ENCODE peak calls at places on chromosomes 16 and 17, in eight cellular contexts. W, Z, F, D, A, R, K and N are unnamed samples.

GRCh38 chr17:41907185-41907556 is 11.6 kb downstream of the ACLY start:
- DNase-seq in W (peak), Z (no peak), F (peak), D (peak), A (no peak), R (no peak), K (no peak), N (no peak)

GRCh38 chr17:74490716-74491115 is 24.3 kb downstream of the CD300A start:
- DNase-seq in W (no peak), Z (no peak), F (no peak), D (no peak), A (no peak), R (no peak), K (peak), N (no peak)

GRCh38 chr16:83336630-83337029 is 471.1 kb upstream of the HSBP1 start:
- DNase-seq in W (peak), Z (peak), F (peak), D (peak), A (no peak), R (no peak), K (no peak), N (no peak)

GRCh38 chr16:77236063-77236511 is 36.9 kb downstream of the SYCE1L start:
- DNase-seq in W (peak), Z (peak), F (peak), D (peak), A (peak), R (peak), K (peak), N (peak)

GRCh38 chr16:52709286-52709685 is 162.3 kb upstream of the TOX3 start:
- DNase-seq in W (no peak), Z (no peak), F (no peak), D (no peak), A (no peak), R (no peak), K (no peak), N (no peak)

GRCh38 chr16:1794221-1794871 is 841 bp upstream of the IGFALS start:
- DNase-seq in W (no peak), Z (no peak), F (no peak), D (no peak), A (no peak), R (no peak), K (peak), N (peak)

GRCh38 chr17:74520790-74521480 is 10.3 kb downstream of the CD300LB start:
- DNase-seq in W (no peak), Z (no peak), F (no peak), D (no peak), A (no peak), R (no peak), K (peak), N (no peak)

GRCh38 chr17:489758-490329 is 137.2 kb upstream of the RPH3AL start:
- DNase-seq in W (peak), Z (no peak), F (peak), D (peak), A (no peak), R (no peak), K (no peak), N (peak)

GRCh38 chr17:3845754-3846738 is at the start of gene NCBP3:
- DNase-seq in W (peak), Z (peak), F (peak), D (peak), A (peak), R (peak), K (peak), N (peak)

GRCh38 chr16:4370570-4371480 is 823 bp upstream of the VASN start:
- DNase-seq in W (peak), Z (peak), F (no peak), D (peak), A (no peak), R (no peak), K (no peak), N (no peak)

GRCh38 chr16:30184430-30185140 is 1.2 kb downstream of the CORO1A start:
- DNase-seq in W (no peak), Z (no peak), F (no peak), D (no peak), A (no peak), R (no peak), K (peak), N (no peak)

GRCh38 chr16:67936876-67937605 is 391 bp upstream of the PSMB10 start:
- DNase-seq in W (no peak), Z (no peak), F (no peak), D (no peak), A (peak), R (peak), K (no peak), N (no peak)

GRCh38 chr17:75778861-75779249 is 5.8 kb upstream of the UNK start:
- DNase-seq in W (no peak), Z (no peak), F (no peak), D (no peak), A (no peak), R (no peak), K (peak), N (peak)

GRCh38 chr16:53433509-53433908 is 762 bp upstream of the RBL2 start:
- DNase-seq in W (no peak), Z (no peak), F (no peak), D (no peak), A (peak), R (peak), K (no peak), N (peak)

GRCh38 chr17:50169881-50170459 is 4.2 kb downstream of the SGCA start:
- DNase-seq in W (no peak), Z (no peak), F (no peak), D (no peak), A (no peak), R (no peak), K (no peak), N (no peak)

GRCh38 chr17:50167371-50167770 is 1.6 kb downstream of the SGCA start:
- DNase-seq in W (no peak), Z (no peak), F (no peak), D (no peak), A (no peak), R (no peak), K (no peak), N (no peak)

GRCh38 chr17:50168319-50168718 is 2.5 kb downstream of the SGCA start:
- DNase-seq in W (no peak), Z (no peak), F (no peak), D (no peak), A (no peak), R (no peak), K (no peak), N (no peak)

GRCh38 chr17:50170662-50171370 is 5.0 kb downstream of the SGCA start:
- DNase-seq in W (no peak), Z (no peak), F (no peak), D (peak), A (peak), R (no peak), K (no peak), N (no peak)

DNA sequence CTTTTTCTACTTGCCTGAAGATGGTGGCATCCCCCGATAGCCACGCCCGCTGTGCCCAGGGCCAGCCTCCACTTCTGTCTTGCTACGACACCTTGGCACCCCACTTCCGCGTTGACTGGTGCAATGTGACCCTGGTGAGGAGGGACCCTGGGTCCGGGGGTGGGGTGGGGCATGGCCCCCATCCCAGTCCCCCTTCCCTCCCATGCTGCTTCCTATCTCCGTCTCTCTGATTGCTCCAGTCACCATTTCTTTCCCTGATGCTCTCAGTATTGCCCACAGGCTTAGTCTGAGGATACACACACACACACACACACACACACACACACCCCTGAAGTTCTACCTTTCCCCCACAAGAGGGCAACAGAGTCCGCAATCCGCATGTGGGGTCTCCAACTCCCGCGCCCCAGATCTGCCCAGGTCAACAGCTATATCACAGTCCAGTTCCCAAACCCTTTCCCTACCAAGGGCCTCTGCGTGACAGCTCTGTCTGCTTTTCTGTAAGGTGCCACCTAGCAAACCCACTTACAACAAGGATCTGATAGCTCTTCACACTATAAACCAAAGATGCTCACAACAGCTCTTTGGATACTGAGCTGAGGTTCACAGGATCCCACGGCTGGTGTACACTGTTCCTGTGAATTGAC is 3.4 kb downstream of the SGCA start:
- DNase-seq in W (peak), Z (no peak), F (peak), D (peak), A (peak), R (no peak), K (peak), N (peak)
- TF ChIP-seq CTCF in W (peak), Z (peak), F (peak), D (peak), A (peak), R (peak), K (peak), N (peak)

DNA sequence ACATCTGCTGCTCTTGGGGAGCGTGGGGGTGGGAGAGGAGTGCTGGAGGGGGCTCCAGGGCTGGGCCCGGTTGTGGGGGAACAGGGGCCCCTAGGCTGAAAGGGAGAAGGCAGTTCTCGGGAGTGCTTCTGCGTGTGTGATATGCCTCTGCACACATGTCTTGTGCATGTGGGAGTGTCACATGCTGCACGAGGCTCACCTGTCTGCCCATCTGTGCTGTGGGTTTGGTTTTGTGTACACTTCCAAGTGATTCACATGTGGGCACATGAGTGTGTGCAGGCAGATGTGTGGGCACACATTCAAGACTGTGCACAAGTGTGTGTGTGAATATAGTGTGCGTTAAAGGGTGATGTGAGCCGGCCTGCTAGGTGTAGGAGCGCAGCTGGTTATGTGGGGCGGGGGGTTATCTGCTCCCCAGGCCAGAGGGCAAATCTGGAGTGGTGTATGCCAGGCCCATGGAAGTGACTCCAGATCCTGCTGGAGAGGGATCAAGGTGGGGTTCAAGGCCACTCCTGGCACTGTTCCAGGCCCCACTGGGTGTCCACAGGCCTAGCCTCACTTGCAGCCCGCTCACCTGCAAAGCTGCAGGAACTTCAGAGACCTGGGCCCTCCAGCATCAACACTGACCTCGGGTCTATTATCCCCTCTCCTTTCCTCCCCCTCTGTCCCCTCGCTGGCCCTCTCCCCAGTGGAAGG is 3.8 kb upstream of the BAHCC1 start:
- DNase-seq in W (no peak), Z (no peak), F (no peak), D (no peak), A (no peak), R (no peak), K (no peak), N (no peak)
- H3K4me3 ChIP-seq in W (peak), Z (peak), F (peak), D (peak), A (no peak), R (peak), K (peak), N (no peak)

DNA sequence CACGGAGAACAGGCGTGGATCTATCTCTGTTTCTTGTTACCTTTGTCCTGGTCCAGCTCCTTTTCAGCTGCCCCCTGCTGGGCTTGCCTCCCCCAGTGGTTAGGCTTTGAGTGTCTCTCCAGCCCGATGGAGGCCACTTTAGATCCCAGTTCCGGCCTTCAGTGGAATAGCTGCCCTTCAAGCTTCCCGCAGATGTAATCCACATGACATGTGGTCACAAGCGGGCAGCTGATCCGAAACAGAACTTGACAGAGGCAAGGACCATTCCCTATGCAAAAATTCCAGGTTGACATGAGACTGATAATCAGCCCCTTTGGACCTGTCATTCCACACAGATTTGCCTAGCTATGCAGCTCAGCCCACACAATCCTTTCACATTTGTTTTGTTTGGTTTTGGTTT is 40.6 kb upstream of the AQP8 start:
- DNase-seq in W (no peak), Z (no peak), F (no peak), D (no peak), A (no peak), R (no peak), K (no peak), N (no peak)
- TF ChIP-seq CTCF in W (no peak), Z (no peak), F (no peak), D (no peak), A (no peak), R (no peak), K (no peak), N (peak)

DNA sequence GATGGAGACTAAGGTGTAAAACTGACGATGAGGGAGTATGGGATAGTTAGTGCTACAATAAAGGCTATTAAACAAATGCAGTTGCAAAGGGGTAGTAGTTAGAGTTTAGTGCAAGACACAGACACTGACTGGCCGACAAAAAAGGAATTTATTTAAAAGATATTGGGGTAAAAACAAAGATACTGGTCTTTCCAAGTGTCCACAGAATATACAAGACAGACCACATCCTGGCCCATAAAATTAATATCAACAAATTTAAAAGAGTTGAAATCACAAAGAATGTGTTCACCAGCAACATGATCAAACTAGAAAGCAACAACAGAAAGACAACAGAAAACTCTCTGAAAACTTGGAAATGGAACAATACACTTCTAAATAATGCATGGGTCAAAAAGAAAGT is 54.7 kb downstream of the CFDP1 start:
- DNase-seq in W (peak), Z (no peak), F (peak), D (no peak), A (no peak), R (no peak), K (no peak), N (no peak)
- H3K4me3 ChIP-seq in W (no peak), Z (no peak), F (no peak), D (no peak), A (no peak), R (no peak), K (no peak), N (no peak)

DNA sequence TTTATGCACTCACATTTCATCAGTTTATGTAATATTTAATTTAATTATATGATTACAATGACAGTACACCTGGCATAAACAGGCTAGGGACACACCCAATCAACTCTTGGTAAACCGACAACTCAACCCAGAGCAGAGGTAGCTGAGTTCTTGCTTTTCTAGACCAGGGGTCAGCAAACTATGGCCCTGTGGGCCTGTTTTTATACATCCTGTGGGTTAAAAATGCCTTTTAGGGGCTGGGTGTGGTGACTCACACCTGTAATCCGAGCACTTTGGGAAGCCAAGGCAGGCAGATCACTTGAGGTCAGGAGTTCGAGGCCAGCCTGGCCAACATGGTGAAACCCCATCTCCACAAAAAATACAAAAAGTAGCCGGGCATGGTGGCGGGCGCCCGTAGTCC is 99.2 kb upstream of the TMEM97 start:
- DNase-seq in W (no peak), Z (no peak), F (no peak), D (no peak), A (peak), R (no peak), K (no peak), N (peak)
- TF ChIP-seq CTCF in W (no peak), Z (no peak), F (no peak), D (no peak), A (no peak), R (no peak), K (no peak), N (no peak)